ENCODE peak calls at places on chromosome 19, in ten cellular contexts. Z is central memory CD8-positive, alpha-beta T cell; T is GM12864; O is PC-9; S is breast epithelium; D is fibroblast of villous mesenchyme; A is psoas muscle; U is Right ventricle myocardium superior; X is spleen; B is mucosa of gallbladder. G is an unnamed sample.

GRCh38 chr19:55484571-55485438 is at the start of gene NAT14:
- DNase-seq in Z (peak), T (no peak), O (peak), S (no peak), D (peak), A (peak), U (peak), X (peak), B (peak), G (no peak)

GRCh38 chr19:54172413-54172763 is 572 bp downstream of the TMC4 start:
- DNase-seq in Z (no peak), T (no peak), O (peak), S (no peak), D (no peak), A (no peak), U (no peak), X (no peak), B (no peak), G (no peak)

GRCh38 chr19:2613507-2614295 is 88.8 kb downstream of the GNG7 start:
- DNase-seq in Z (peak), T (no peak), O (no peak), S (no peak), D (no peak), A (no peak), U (peak), X (peak), B (no peak), G (no peak)

GRCh38 chr19:17610384-17610783 is 54.9 kb downstream of the COLGALT1 start:
- DNase-seq in Z (no peak), T (no peak), O (no peak), S (no peak), D (no peak), A (no peak), U (no peak), X (no peak), B (no peak), G (peak)

GRCh38 chr19:1503089-1503924 is 9.5 kb downstream of the ADAMTSL5 start:
- DNase-seq in Z (peak), T (no peak), O (peak), S (no peak), D (peak), A (peak), U (peak), X (no peak), B (no peak), G (no peak)

GRCh38 chr19:49256691-49257090 is 68.3 kb downstream of the SLC6A16 start:
- DNase-seq in Z (no peak), T (no peak), O (no peak), S (no peak), D (no peak), A (no peak), U (no peak), X (no peak), B (no peak), G (no peak)

GRCh38 chr19:35204799-35205732 is 23.5 kb downstream of the FAM187B start:
- DNase-seq in Z (no peak), T (peak), O (no peak), S (no peak), D (no peak), A (no peak), U (no peak), X (peak), B (no peak), G (no peak)

GRCh38 chr19:4539697-4540581 is at the start of gene LRG1:
- DNase-seq in Z (no peak), T (peak), O (peak), S (no peak), D (no peak), A (no peak), U (no peak), X (peak), B (peak), G (no peak)

GRCh38 chr19:10372698-10373097 is 7.7 kb downstream of the TYK2 start:
- DNase-seq in Z (no peak), T (no peak), O (no peak), S (no peak), D (no peak), A (no peak), U (no peak), X (no peak), B (no peak), G (no peak)

GRCh38 chr19:11693505-11694499 is 44.9 kb downstream of the ZNF823 start:
- DNase-seq in Z (no peak), T (no peak), O (peak), S (no peak), D (peak), A (no peak), U (no peak), X (no peak), B (no peak), G (peak)

GRCh38 chr19:47094557-47095517 is 18.7 kb downstream of the ZC3H4 start:
- DNase-seq in Z (no peak), T (no peak), O (peak), S (no peak), D (peak), A (no peak), U (no peak), X (peak), B (no peak), G (no peak)

GRCh38 chr19:13270514-13271105 is 120.4 kb downstream of the IER2 start:
- DNase-seq in Z (no peak), T (no peak), O (no peak), S (no peak), D (no peak), A (no peak), U (no peak), X (no peak), B (no peak), G (no peak)

GRCh38 chr19:30303131-30303654 is 69.0 kb upstream of the ZNF536 start:
- DNase-seq in Z (no peak), T (no peak), O (no peak), S (no peak), D (no peak), A (no peak), U (no peak), X (no peak), B (no peak), G (no peak)

GRCh38 chr19:30649934-30650614 is 277.9 kb downstream of the ZNF536 start:
- DNase-seq in Z (no peak), T (no peak), O (peak), S (no peak), D (peak), A (no peak), U (no peak), X (no peak), B (peak), G (peak)

GRCh38 chr19:58544591-58545285 is 874 bp downstream of the TRIM28 start:
- DNase-seq in Z (no peak), T (no peak), O (no peak), S (no peak), D (peak), A (no peak), U (no peak), X (no peak), B (no peak), G (no peak)

GRCh38 chr19:44845612-44846454 is at the start of gene NECTIN2:
- DNase-seq in Z (peak), T (peak), O (peak), S (peak), D (peak), A (peak), U (peak), X (peak), B (peak), G (peak)

GRCh38 chr19:19217110-19217509 is 5.4 kb downstream of the NCAN start:
- DNase-seq in Z (no peak), T (no peak), O (peak), S (no peak), D (peak), A (no peak), U (no peak), X (no peak), B (no peak), G (peak)

GRCh38 chr19:15442142-15442920 is 7.4 kb downstream of the WIZ start:
- DNase-seq in Z (no peak), T (no peak), O (no peak), S (no peak), D (no peak), A (no peak), U (no peak), X (no peak), B (no peak), G (no peak)

GRCh38 chr19:50040967-50041366 is 15.2 kb downstream of the ZNF473 start:
- DNase-seq in Z (no peak), T (no peak), O (no peak), S (no peak), D (no peak), A (no peak), U (no peak), X (no peak), B (no peak), G (no peak)

GRCh38 chr19:13033819-13034611 is 38.7 kb downstream of the NFIX start:
- DNase-seq in Z (peak), T (no peak), O (peak), S (peak), D (no peak), A (peak), U (peak), X (no peak), B (peak), G (peak)

GRCh38 chr19:5590151-5590864 is 22.6 kb upstream of the TINCR start:
- DNase-seq in Z (no peak), T (no peak), O (no peak), S (no peak), D (no peak), A (no peak), U (no peak), X (peak), B (no peak), G (no peak)

GRCh38 chr19:58356971-58357797 is 3.9 kb upstream of the A1BG start:
- DNase-seq in Z (no peak), T (no peak), O (no peak), S (no peak), D (peak), A (no peak), U (no peak), X (no peak), B (no peak), G (no peak)

GRCh38 chr19:3053780-3054179 is 8.5 kb downstream of the TLE5 start:
- DNase-seq in Z (no peak), T (no peak), O (no peak), S (no peak), D (no peak), A (no peak), U (no peak), X (no peak), B (no peak), G (no peak)

GRCh38 chr19:54391589-54392061 is 23.6 kb upstream of the TTYH1 start:
- DNase-seq in Z (no peak), T (no peak), O (no peak), S (no peak), D (no peak), A (no peak), U (no peak), X (no peak), B (no peak), G (no peak)

GRCh38 chr19:1074512-1075283 is 7.7 kb downstream of the ARHGAP45 start:
- DNase-seq in Z (peak), T (no peak), O (peak), S (peak), D (peak), A (peak), U (peak), X (peak), B (peak), G (no peak)

GRCh38 chr19:34963531-34964406 is at the start of gene ZNF792:
- DNase-seq in Z (no peak), T (no peak), O (peak), S (peak), D (peak), A (peak), U (peak), X (peak), B (peak), G (peak)

GRCh38 chr19:6464070-6464873 is at the start of gene CRB3:
- DNase-seq in Z (no peak), T (no peak), O (peak), S (peak), D (no peak), A (peak), U (no peak), X (peak), B (peak), G (peak)

GRCh38 chr19:53915000-53915399 is 5.9 kb downstream of the CACNG7 start:
- DNase-seq in Z (no peak), T (no peak), O (no peak), S (no peak), D (no peak), A (no peak), U (no peak), X (no peak), B (no peak), G (no peak)

GRCh38 chr19:16660763-16661479 is at the start of gene TMEM38A:
- DNase-seq in Z (peak), T (no peak), O (peak), S (peak), D (no peak), A (peak), U (peak), X (peak), B (no peak), G (no peak)

GRCh38 chr19:38250821-38251563 is 5.2 kb downstream of the PPP1R14A start:
- DNase-seq in Z (no peak), T (no peak), O (no peak), S (no peak), D (peak), A (peak), U (peak), X (peak), B (no peak), G (no peak)